ENCODE peak calls at places on chromosomes 3 and 15, in six cellular contexts. A is lower lobe of right lung; Z is GM23248; C is Caco-2; Q is left ventricle myocardium inferior; Y is CD4-positive, CD25-positive, alpha-beta regulatory T cell. L is an unnamed sample.

GRCh38 chr15:38186505-38186904 is 66.1 kb upstream of the SPRED1 start:
- DNase-seq in Q (no peak), A (no peak), Z (no peak), C (no peak), Y (no peak), L (no peak)

GRCh38 chr3:88150371-88150770 is 612 bp downstream of the C3orf38 start:
- DNase-seq in Y (peak; percentile 47), Q (no peak), Z (peak; percentile 66), A (no peak), C (no peak), L (peak; percentile 80)

GRCh38 chr3:36648241-36649034 is 115.9 kb downstream of the DCLK3 start:
- DNase-seq in Z (peak; percentile 94), C (peak; percentile 37), Y (no peak), A (no peak), Q (no peak), L (no peak)

GRCh38 chr3:160381470-160381869 is 17.6 kb downstream of the IFT80 start:
- DNase-seq in Q (no peak), Z (peak; percentile 87), Y (no peak), A (no peak), C (no peak), L (no peak)

GRCh38 chr15:99125061-99125990 is 20.4 kb downstream of the SYNM start:
- DNase-seq in Q (no peak), Z (no peak), A (peak; percentile 37), C (no peak), Y (no peak), L (no peak)

GRCh38 chr15:25850154-25851111 is 12.7 kb downstream of the ATP10A start:
- DNase-seq in C (peak; percentile 81), A (peak; percentile 88), Q (peak; percentile 79), Y (peak; percentile 70), Z (peak; percentile 94), L (no peak)

GRCh38 chr3:51391566-51392300 is 648 bp downstream of the RBM15B start:
- DNase-seq in A (peak; percentile 63), Y (peak; percentile 60), Q (no peak), C (peak; percentile 43), Z (peak; percentile 73), L (peak; percentile 80)

GRCh38 chr3:51798561-51798960 is 19.5 kb upstream of the IQCF6 start:
- DNase-seq in Y (no peak), Q (no peak), A (no peak), C (no peak), Z (no peak), L (no peak)

GRCh38 chr3:190694335-190695001 is 168.0 kb downstream of the GMNC start:
- DNase-seq in A (no peak), Z (no peak), C (no peak), Y (no peak), Q (no peak), L (no peak)

GRCh38 chr3:197440717-197441303 is 115.0 kb downstream of the BDH1 start:
- DNase-seq in Q (no peak), Z (no peak), C (no peak), Y (no peak), A (no peak), L (no peak)

GRCh38 chr15:93359780-93360161 is 270.8 kb upstream of the RGMA start:
- DNase-seq in Z (no peak), C (no peak), Y (no peak), A (no peak), Q (no peak), L (no peak)

GRCh38 chr3:192850501-192850981 is 67.1 kb downstream of the MB21D2 start:
- DNase-seq in Y (no peak), A (no peak), Q (no peak), C (peak; percentile 85), Z (peak; percentile 86), L (no peak)

GRCh38 chr3:97125902-97126499 is 311.6 kb downstream of the EPHA6 start:
- DNase-seq in A (no peak), Z (no peak), C (no peak), Q (no peak), Y (no peak), L (no peak)

GRCh38 chr3:9623148-9623547 is 26.2 kb upstream of the MTMR14 start:
- DNase-seq in A (no peak), C (no peak), Z (no peak), Q (no peak), Y (no peak), L (no peak)

GRCh38 chr3:10317961-10318350 is 3.0 kb downstream of the SEC13 start:
- DNase-seq in Y (no peak), C (no peak), A (no peak), Q (no peak), Z (no peak), L (no peak)

GRCh38 chr15:74127954-74128784 is 2.2 kb upstream of the ISLR2 start:
- DNase-seq in Z (peak; percentile 63), Y (no peak), A (no peak), C (no peak), Q (no peak), L (no peak)

GRCh38 chr3:45343947-45344346 is 44.4 kb upstream of the LARS2 start:
- DNase-seq in Z (no peak), Y (no peak), A (no peak), Q (no peak), C (peak; percentile 11), L (peak; percentile 87)

GRCh38 chr3:120119846-120120510 is 25.7 kb upstream of the GSK3B start:
- DNase-seq in Z (no peak), Q (no peak), A (no peak), Y (no peak), C (no peak), L (no peak)

GRCh38 chr15:99130314-99130713 is 25.4 kb downstream of the SYNM start:
- DNase-seq in A (peak; percentile 11), Q (no peak), Y (no peak), C (no peak), Z (no peak), L (no peak)

GRCh38 chr3:38325256-38325655 is 21.3 kb upstream of the XYLB start:
- DNase-seq in Q (no peak), Z (no peak), A (no peak), C (no peak), Y (no peak), L (no peak)

GRCh38 chr15:101371519-101371918 is 76.5 kb upstream of the SNRPA1 start:
- DNase-seq in C (no peak), Z (no peak), Y (no peak), A (no peak), Q (no peak), L (no peak)

GRCh38 chr15:63246691-63247464 is 30.5 kb upstream of the APH1B start:
- DNase-seq in C (peak; percentile 36), Z (peak; percentile 94), Q (no peak), Y (no peak), A (no peak), L (peak; percentile 16)

GRCh38 chr3:120214161-120214560 is 70.9 kb downstream of the GPR156 start:
- DNase-seq in Q (no peak), A (no peak), Z (peak; percentile 52), Y (no peak), C (no peak), L (no peak)

GRCh38 chr15:69303337-69304175 is 4.8 kb downstream of the PAQR5 start:
- DNase-seq in Z (peak; percentile 32), Q (no peak), C (no peak), Y (no peak), A (no peak), L (peak; percentile 47)
- H3K27me3 ChIP-seq in Z (no peaks in the 10 kb centered on the region), Q (peaks cover 18% of the 10 kb centered on the region), C (no peaks in the 10 kb centered on the region), Y (peaks cover 11% of the 10 kb centered on the region), A (no peaks in the 10 kb centered on the region), L (no peaks in the 10 kb centered on the region)

GRCh38 chr15:72406936-72407335 is 8.8 kb downstream of the TMEM202 start:
- DNase-seq in Q (no peak), A (no peak), Y (no peak), C (no peak), Z (no peak), L (peak; percentile 26)
- H3K27me3 ChIP-seq in Q (peaks cover 67% of the 10 kb centered on the region), A (peaks cover 4% of the 10 kb centered on the region), Y (peaks cover 29% of the 10 kb centered on the region), C (no peaks in the 10 kb centered on the region), Z (peaks cover 66% of the 10 kb centered on the region), L (no peaks in the 10 kb centered on the region)

GRCh38 chr3:30455840-30456239 is 150.6 kb upstream of the TGFBR2 start:
- DNase-seq in Y (no peak), C (no peak), A (no peak), Q (peak; percentile 35), Z (peak; percentile 19), L (no peak)

GRCh38 chr3:30458376-30458775 is 148.0 kb upstream of the TGFBR2 start:
- DNase-seq in Z (no peak), C (no peak), A (no peak), Y (no peak), Q (no peak), L (no peak)

GRCh38 chr3:30454636-30455035 is 151.8 kb upstream of the TGFBR2 start:
- DNase-seq in Q (no peak), Z (no peak), Y (no peak), A (no peak), C (no peak), L (no peak)

GRCh38 chr3:30457081-30457480 is 149.3 kb upstream of the TGFBR2 start:
- DNase-seq in C (no peak), Z (peak; percentile 7), Q (no peak), A (no peak), Y (no peak), L (no peak)

DNA sequence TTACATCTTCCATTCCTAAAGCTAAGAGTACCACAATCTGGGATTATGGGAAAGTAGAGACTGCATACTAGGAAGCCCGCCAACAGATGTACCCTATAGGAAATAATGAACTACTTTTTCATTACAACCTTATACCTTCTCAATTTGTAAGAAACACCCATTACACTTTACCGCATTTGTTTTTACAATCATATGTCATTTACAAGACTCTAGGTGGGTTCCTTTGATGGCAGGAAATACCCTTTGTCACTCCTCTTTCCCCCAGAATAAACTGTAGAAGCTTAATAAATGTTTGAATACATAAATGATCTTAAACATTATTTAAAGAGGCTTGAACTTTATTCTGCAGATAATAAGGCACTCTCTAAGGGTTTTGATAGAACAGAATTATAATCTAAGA is 150.1 kb upstream of the TGFBR2 start:
- DNase-seq in Q (no peak), Y (no peak), C (no peak), A (no peak), Z (no peak), L (no peak)
- H3K27me3 ChIP-seq in Q (no peaks in the 10 kb centered on the region), Y (no peaks in the 10 kb centered on the region), C (no peaks in the 10 kb centered on the region), A (no peaks in the 10 kb centered on the region), Z (no peaks in the 10 kb centered on the region), L (no peaks in the 10 kb centered on the region)

GRCh38 chr3:171824076-171824475 is 13.8 kb upstream of the PLD1 start:
- DNase-seq in A (peak; percentile 53), Y (no peak), Z (no peak), Q (no peak), C (no peak), L (no peak)

GRCh38 chr3:171821061-171821460 is 10.8 kb upstream of the PLD1 start:
- DNase-seq in Y (no peak), A (no peak), Z (no peak), C (no peak), Q (no peak), L (no peak)

GRCh38 chr3:171821778-171822358 is 11.6 kb upstream of the PLD1 start:
- DNase-seq in C (no peak), Z (no peak), Y (no peak), Q (no peak), A (no peak), L (no peak)

GRCh38 chr3:171824824-171825221 is 14.5 kb upstream of the PLD1 start:
- DNase-seq in Z (peak; percentile 32), C (no peak), Q (no peak), Y (no peak), A (no peak), L (no peak)

DNA sequence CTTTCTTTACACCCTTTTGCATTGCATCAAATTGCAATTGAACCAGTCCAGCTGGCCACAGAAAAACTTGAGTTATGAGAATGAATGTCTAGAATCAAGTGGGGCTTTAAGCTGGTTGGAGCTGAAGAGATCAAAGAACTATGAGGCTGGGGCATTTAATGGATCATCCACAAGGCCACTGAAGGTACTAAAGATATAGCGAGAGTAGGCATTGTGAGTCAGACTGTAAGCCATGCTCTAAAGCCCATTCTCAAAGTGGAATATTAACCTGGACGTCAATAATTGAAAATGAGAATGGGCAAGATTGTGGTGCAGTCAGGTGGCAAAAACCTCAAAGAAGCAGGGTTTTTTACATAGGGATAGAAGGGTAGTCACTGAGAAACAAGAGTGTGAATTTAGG is 12.4 kb upstream of the PLD1 start:
- DNase-seq in Q (no peak), Y (no peak), Z (no peak), C (no peak), A (no peak), L (no peak)
- H3K27me3 ChIP-seq in Q (no peaks in the 10 kb centered on the region), Y (no peaks in the 10 kb centered on the region), Z (no peaks in the 10 kb centered on the region), C (no peaks in the 10 kb centered on the region), A (no peaks in the 10 kb centered on the region), L (no peaks in the 10 kb centered on the region)